ENCODE peak calls at places on chromosomes 4 and X, in eight cellular contexts. D, U, F, Y, N, S, O and W are unnamed samples.

GRCh38 chr4:54716478-54717065 is 58.8 kb downstream of the KIT start:
- DNase-seq in S (no peak), D (no peak), U (no peak), Y (no peak), F (no peak), N (no peak), O (no peak), W (no peak)

GRCh38 chrX:130110379-130111219 is at the start of gene ELF4:
- DNase-seq in U (no peak), Y (no peak), O (no peak), N (peak; percentile 55), F (peak; percentile 73), S (no peak), D (no peak), W (peak; percentile 58)

GRCh38 chr4:4542824-4543485 is 1.1 kb upstream of the STX18 start:
- DNase-seq in Y (no peak), O (no peak), N (no peak), F (no peak), S (no peak), D (no peak), U (no peak), W (no peak)

GRCh38 chrX:15973299-15973698 is 118.7 kb upstream of the AP1S2 start:
- DNase-seq in U (no peak), D (no peak), F (peak; percentile 24), S (no peak), N (peak; percentile 62), O (no peak), Y (peak; percentile 1), W (peak; percentile 23)

GRCh38 chrX:112968351-112969133 is 127.9 kb upstream of the AMOT start:
- DNase-seq in O (no peak), F (no peak), U (no peak), Y (no peak), S (no peak), N (no peak), D (no peak), W (no peak)

GRCh38 chr4:165931741-165932140 is 58.7 kb downstream of the TLL1 start:
- DNase-seq in S (no peak), D (no peak), U (no peak), N (no peak), O (no peak), F (no peak), Y (no peak), W (no peak)

GRCh38 chrX:29478336-29479069 is 736.9 kb upstream of the MAGEB2 start:
- DNase-seq in O (no peak), S (no peak), D (no peak), F (peak; percentile 44), Y (peak; percentile 12), U (no peak), N (peak; percentile 61), W (peak; percentile 68)

GRCh38 chr4:87983996-87984395 is 8.5 kb downstream of the SPP1 start:
- DNase-seq in N (no peak), U (no peak), Y (no peak), S (no peak), D (no peak), O (no peak), F (no peak), W (no peak)

GRCh38 chr4:38058186-38058585 is 98.0 kb downstream of the PTTG2 start:
- DNase-seq in O (no peak), D (no peak), S (no peak), F (no peak), N (no peak), U (no peak), Y (no peak), W (no peak)

GRCh38 chrX:7055386-7056137 is 92.0 kb upstream of the STS start:
- DNase-seq in D (no peak), F (no peak), U (no peak), N (no peak), O (no peak), Y (no peak), S (no peak), W (no peak)

GRCh38 chr4:136831553-136831952 is 700.7 kb downstream of the PCDH18 start:
- DNase-seq in D (no peak), F (no peak), S (no peak), O (no peak), Y (no peak), U (no peak), N (no peak), W (no peak)

GRCh38 chrX:34656842-34657780 is at the start of gene TMEM47:
- DNase-seq in U (peak; percentile 40), F (peak; percentile 78), D (no peak), S (peak; percentile 74), N (no peak), Y (peak; percentile 44), O (peak; percentile 21), W (peak; percentile 66)
- TF ChIP-seq CTCF in U (no peak), F (no peak), D (no peak), S (no peak), N (no peak), Y (no peak), O (no peak), W (no peak)

GRCh38 chrX:73028876-73029275 is 26.1 kb downstream of the PABPC1L2B start:
- DNase-seq in S (no peak), O (no peak), U (no peak), D (no peak), F (no peak), Y (no peak), N (no peak), W (no peak)
- H3K4me3 ChIP-seq in S (no peak overlapping the region), O (no peak overlapping the region), U (no peak overlapping the region), D (no peak overlapping the region), F (no peak overlapping the region), Y (no peak overlapping the region), N (no peak overlapping the region), W (no peak overlapping the region)

GRCh38 chr4:83284161-83285021 is at the start of gene COQ2:
- DNase-seq in U (peak; percentile 93), F (peak; percentile 97), Y (peak; percentile 89), O (peak; percentile 85), S (peak; percentile 98), N (peak; percentile 95), D (peak; percentile 67), W (peak; percentile 97)
- TF ChIP-seq CTCF in U (peak; percentile 56), F (no peak), Y (no peak), O (no peak), S (no peak), N (peak; percentile 28), D (peak; percentile 45), W (peak; percentile 21)

GRCh38 chr4:74097631-74098550 is 1.1 kb downstream of the CXCL2 start:
- DNase-seq in Y (no peak), D (no peak), S (no peak), N (no peak), O (no peak), F (peak; percentile 82), U (no peak), W (peak; percentile 40)
- H3K4me3 ChIP-seq in Y (peak overlapping the region; percentile 74), D (peak overlapping the region; percentile 72), S (peak overlapping the region; percentile 64), N (no peak overlapping the region), O (peak overlapping the region; percentile 71), F (peak overlapping the region; percentile 74), U (peak overlapping the region; percentile 74), W (peak overlapping the region; percentile 71)

DNA sequence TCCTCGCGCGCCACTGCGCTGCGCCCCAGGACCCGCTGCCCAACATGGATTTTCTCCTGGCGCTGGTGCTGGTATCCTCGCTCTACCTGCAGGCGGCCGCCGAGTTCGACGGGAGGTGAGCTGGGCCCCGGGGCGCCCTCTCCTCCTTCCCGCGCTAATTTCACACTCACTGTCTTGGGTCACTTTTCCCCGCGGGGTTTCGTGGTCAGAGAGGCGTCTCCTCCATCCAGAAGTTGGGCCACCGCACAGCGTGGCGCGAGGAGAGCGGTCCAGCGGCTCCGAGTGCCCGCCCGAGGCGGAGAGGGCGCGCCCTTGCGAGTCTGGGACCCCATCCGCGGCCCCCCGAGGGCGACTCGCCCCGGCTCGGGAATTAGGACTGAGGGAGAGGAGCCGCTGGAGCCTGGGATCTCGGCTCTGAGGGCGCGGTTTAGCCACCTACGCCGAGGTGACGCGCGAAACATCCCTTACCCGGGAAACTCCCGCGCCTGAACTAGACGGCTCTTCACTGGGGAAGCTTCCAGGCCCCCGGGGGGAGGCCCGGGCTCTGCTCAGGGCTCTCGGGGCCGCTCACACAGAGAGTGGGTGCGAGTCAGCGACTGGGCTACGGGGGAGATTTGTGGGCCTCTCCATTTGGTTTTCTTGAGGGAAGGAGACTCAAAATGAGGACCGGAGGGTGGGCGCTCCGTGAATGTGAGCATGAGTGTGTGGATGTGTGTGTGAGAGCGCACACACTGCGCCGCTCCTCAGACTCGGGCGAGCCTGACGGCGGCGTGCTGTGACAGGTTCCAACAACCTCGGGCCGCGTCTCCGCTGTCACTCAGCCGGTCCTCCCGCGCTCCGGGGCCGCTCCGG is 564 bp downstream of the NPNT start:
- DNase-seq in N (peak; percentile 62), Y (peak; percentile 2), O (no peak), S (peak; percentile 62), U (no peak), F (peak; percentile 2), D (no peak), W (no peak)
- TF ChIP-seq CTCF in N (peak; percentile 23), Y (no peak), O (no peak), S (no peak), U (peak; percentile 37), F (no peak), D (no peak), W (no peak)

GRCh38 chrX:63652086-63652775 is 132.8 kb downstream of the ARHGEF9 start:
- DNase-seq in D (no peak), O (no peak), N (no peak), Y (peak; percentile 5), U (no peak), S (no peak), F (peak; percentile 8), W (no peak)
- H3K4me3 ChIP-seq in D (no peak overlapping the region), O (no peak overlapping the region), N (no peak overlapping the region), Y (no peak overlapping the region), U (no peak overlapping the region), S (no peak overlapping the region), F (no peak overlapping the region), W (no peak overlapping the region)

GRCh38 chrX:152632445-152633097 is 5.1 kb upstream of the GABRQ start:
- DNase-seq in Y (no peak), F (peak; percentile 55), O (peak; percentile 6), N (peak; percentile 30), S (no peak), D (no peak), U (peak; percentile 20), W (peak; percentile 59)
- TF ChIP-seq CTCF in Y (peak; percentile 72), F (peak; percentile 71), O (peak; percentile 78), N (peak; percentile 77), S (peak; percentile 35), D (peak; percentile 67), U (peak; percentile 55), W (peak; percentile 84)

GRCh38 chr4:170088686-170089085 is 1.1 kb downstream of the AADAT start:
- DNase-seq in D (no peak), O (no peak), U (no peak), N (no peak), Y (no peak), F (no peak), S (no peak), W (no peak)
- H3K4me3 ChIP-seq in D (peak overlapping the region; percentile 78), O (peak overlapping the region; percentile 66), U (peak overlapping the region; percentile 83), N (no peak overlapping the region), Y (peak overlapping the region; percentile 97), F (no peak overlapping the region), S (peak overlapping the region; percentile 61), W (no peak overlapping the region)